ENCODE peak calls at places on chromosomes 13 and 19, in six cellular contexts. T is hepatic stellate cell; S is NCI-H1105 treated with DMSO at 0.1 percent for 48 hours; L is stimulated activated CD8-positive, alpha-beta memory T cell treated with anti-CD3 and anti-CD28 coated beads, Interleukin-2, amount 100 ng/mL, for 48 hours; V is foreskin fibroblast; H is effector CD4-positive, alpha-beta T cell. C is an unnamed sample.

GRCh38 chr19:30064021-30064699 is 122.1 kb downstream of the URI1 start:
- DNase-seq in T (no peak), S (no peak), L (no peak), V (no peak), H (no peak), C (no peak)

GRCh38 chr13:31056650-31057275 is 104.9 kb downstream of the HSPH1 start:
- DNase-seq in T (no peak), S (no peak), L (no peak), V (peak), H (no peak), C (peak)

GRCh38 chr19:4557971-4558941 is 1.2 kb downstream of the SEMA6B start:
- DNase-seq in T (no peak), S (peak), L (peak), V (no peak), H (peak), C (peak)

GRCh38 chr13:64709079-64709478 is 2521.1 kb downstream of the PCDH9 start:
- DNase-seq in T (no peak), S (no peak), L (no peak), V (peak), H (no peak), C (no peak)

GRCh38 chr13:29855784-29856183 is 5.4 kb upstream of the UBL3 start:
- DNase-seq in T (no peak), S (no peak), L (no peak), V (no peak), H (no peak), C (no peak)

GRCh38 chr13:46168341-46168740 is 13.6 kb downstream of the LCP1 start:
- DNase-seq in T (no peak), S (no peak), L (no peak), V (peak), H (no peak), C (no peak)

GRCh38 chr19:3325451-3325850 is 40.9 kb upstream of the NFIC start:
- DNase-seq in T (no peak), S (no peak), L (no peak), V (no peak), H (no peak), C (no peak)

GRCh38 chr13:95474992-95475391 is 77.5 kb upstream of the CLDN10 start:
- DNase-seq in T (no peak), S (no peak), L (no peak), V (no peak), H (no peak), C (no peak)

GRCh38 chr19:28465317-28466086 is 747.4 kb downstream of the UQCRFS1 start:
- DNase-seq in T (peak), S (no peak), L (no peak), V (no peak), H (no peak), C (no peak)

GRCh38 chr13:30156826-30157615 is 150.3 kb downstream of the KATNAL1 start:
- DNase-seq in T (no peak), S (no peak), L (no peak), V (no peak), H (no peak), C (no peak)

GRCh38 chr19:38831142-38831605 is 420 bp downstream of the ECH1 start:
- DNase-seq in T (peak), S (no peak), L (no peak), V (peak), H (no peak), C (peak)

GRCh38 chr19:16660763-16661479 is at the start of gene TMEM38A:
- DNase-seq in T (peak), S (peak), L (peak), V (no peak), H (peak), C (peak)

GRCh38 chr19:2129486-2129885 is 21.9 kb downstream of the AP3D1 start:
- DNase-seq in T (no peak), S (no peak), L (no peak), V (no peak), H (no peak), C (no peak)

GRCh38 chr19:43651758-43652545 is 12.3 kb upstream of the CADM4 start:
- DNase-seq in T (peak), S (peak), L (peak), V (peak), H (no peak), C (peak)

GRCh38 chr13:36533806-36534205 is 101.5 kb downstream of the CCNA1 start:
- DNase-seq in T (no peak), S (no peak), L (no peak), V (no peak), H (no peak), C (peak)

GRCh38 chr13:42377640-42378382 is 105.9 kb downstream of the AKAP11 start:
- DNase-seq in T (no peak), S (no peak), L (no peak), V (no peak), H (no peak), C (no peak)

C was measured in dermis blood vessel endothelial cell.